ENCODE peak calls at places on chromosome 21, in nine cellular contexts. M is lower lobe of right lung, W is colonic mucosa, Y is HFF-Myc, O is osteoblast, K is epithelial cell of proximal tubule, U is body of pancreas, S is neural progenitor cell, R is A549. H is an unnamed sample.
A peak's percentile ranks its signal among the peaks of the same experiment; 100 is the strongest.

GRCh38 chr21:30842990-30843389 is 13.4 kb upstream of the KRTAP7-1 start:
- DNase-seq in S (no peak), O (no peak), M (no peak), W (no peak), K (no peak), Y (no peak), R (no peak), U (no peak), H (no peak)

GRCh38 chr21:33374080-33374873 is 28.9 kb upstream of the IFNGR2 start:
- DNase-seq in R (peak; percentile 71), U (peak; percentile 60), S (peak; percentile 35), K (no peak), W (peak; percentile 75), Y (peak; percentile 45), O (peak; percentile 65), M (no peak), H (peak; percentile 73)

GRCh38 chr21:44399151-44399954 is 45.9 kb downstream of the TRPM2 start:
- DNase-seq in O (no peak), K (no peak), M (no peak), Y (no peak), S (no peak), U (no peak), W (no peak), R (no peak), H (no peak)

GRCh38 chr21:44816761-44817505 is 929 bp downstream of the SUMO3 start:
- DNase-seq in Y (no peak), R (no peak), O (peak; percentile 58), U (no peak), K (no peak), M (no peak), W (peak; percentile 35), S (no peak), H (no peak)

GRCh38 chr21:44710756-44711326 is 531 bp downstream of the TSPEAR start:
- DNase-seq in S (peak; percentile 30), W (no peak), K (no peak), O (no peak), M (no peak), U (no peak), R (no peak), Y (no peak), H (no peak)

GRCh38 chr21:19490481-19490880 is 1086.9 kb upstream of the TMPRSS15 start:
- DNase-seq in K (no peak), W (no peak), U (no peak), R (no peak), M (no peak), Y (no peak), S (no peak), O (no peak), H (no peak)

GRCh38 chr21:46124926-46125845 is 27.3 kb downstream of the COL6A2 start:
- DNase-seq in M (peak; percentile 40), R (no peak), O (peak; percentile 87), U (peak; percentile 7), S (no peak), K (no peak), Y (no peak), W (no peak), H (peak; percentile 45)

GRCh38 chr21:44074315-44074958 is 32.8 kb upstream of the PWP2 start:
- DNase-seq in U (no peak), S (no peak), R (no peak), K (no peak), O (peak; percentile 9), W (no peak), Y (no peak), M (no peak), H (no peak)

GRCh38 chr21:16752109-16752508 is 760.7 kb upstream of the CXADR start:
- DNase-seq in M (no peak), Y (no peak), O (no peak), R (no peak), U (no peak), W (no peak), K (no peak), S (no peak), H (no peak)

GRCh38 chr21:27561116-27561515 is 594.2 kb upstream of the ADAMTS5 start:
- DNase-seq in K (no peak), M (peak; percentile 71), W (peak; percentile 17), R (no peak), O (peak; percentile 19), Y (no peak), S (no peak), U (no peak), H (no peak)

GRCh38 chr21:17780539-17780938 is 38.6 kb downstream of the C21orf91 start:
- DNase-seq in R (no peak), O (no peak), S (peak; percentile 13), W (no peak), K (no peak), M (no peak), U (no peak), Y (no peak), H (no peak)

GRCh38 chr21:37982496-37983318 is 66.5 kb upstream of the KCNJ6 start:
- DNase-seq in O (no peak), S (no peak), R (no peak), Y (no peak), M (no peak), U (no peak), K (peak; percentile 18), W (no peak), H (no peak)

GRCh38 chr21:14482165-14482564 is 64.0 kb downstream of the SAMSN1 start:
- DNase-seq in R (no peak), O (no peak), Y (no peak), S (no peak), U (no peak), M (no peak), K (no peak), W (no peak), H (no peak)

GRCh38 chr21:45228171-45228641 is 59.5 kb downstream of the POFUT2 start:
- DNase-seq in U (no peak), O (peak; percentile 97), R (peak; percentile 49), K (peak; percentile 70), S (no peak), Y (peak; percentile 88), W (no peak), M (no peak), H (peak; percentile 97)

GRCh38 chr21:38380391-38381137 is 117.7 kb downstream of the ERG start:
- DNase-seq in O (peak; percentile 79), W (no peak), M (no peak), U (no peak), Y (no peak), K (no peak), S (no peak), R (peak; percentile 4), H (peak; percentile 7)

GRCh38 chr21:44691686-44692085 is 5.3 kb upstream of the KRTAP10-12 start:
- DNase-seq in K (no peak), O (no peak), M (no peak), Y (no peak), S (no peak), U (no peak), R (no peak), W (no peak), H (no peak)

GRCh38 chr21:33864150-33864549 is 51.5 kb downstream of the ATP5PO start:
- DNase-seq in M (no peak), O (no peak), W (no peak), S (no peak), Y (no peak), U (no peak), K (no peak), R (no peak), H (no peak)

GRCh38 chr21:46057111-46057709 is 40.7 kb upstream of the COL6A2 start:
- DNase-seq in K (no peak), W (no peak), S (no peak), U (no peak), O (peak; percentile 66), M (peak; percentile 35), R (no peak), Y (no peak), H (no peak)

GRCh38 chr21:45110873-45111624 is 36.7 kb downstream of the ADARB1 start:
- DNase-seq in U (no peak), S (no peak), Y (no peak), M (no peak), W (no peak), R (no peak), O (no peak), K (no peak), H (no peak)

GRCh38 chr21:45873418-45873817 is 108.2 kb upstream of the COL6A1 start:
- DNase-seq in S (no peak), U (no peak), K (no peak), O (no peak), Y (no peak), R (no peak), W (no peak), M (no peak), H (no peak)

GRCh38 chr21:44892536-44893277 is 19.2 kb upstream of the PTTG1IP start:
- DNase-seq in M (peak; percentile 81), W (peak; percentile 69), S (peak; percentile 77), R (no peak), Y (no peak), O (peak; percentile 97), K (no peak), U (peak; percentile 65), H (peak; percentile 47)

GRCh38 chr21:34018185-34018584 is 55.2 kb upstream of the MRPS6 start:
- DNase-seq in W (no peak), S (no peak), Y (no peak), M (no peak), U (no peak), R (no peak), K (no peak), O (no peak), H (no peak)

GRCh38 chr21:31987696-31988095 is 114.9 kb downstream of the HUNK start:
- DNase-seq in S (no peak), R (no peak), M (no peak), K (no peak), U (no peak), W (peak; percentile 69), Y (no peak), O (no peak), H (no peak)
- H3K4me3 ChIP-seq in S (no peak overlapping the region), R (no peak overlapping the region), M (no peak overlapping the region), K (no peak overlapping the region), U (no peak overlapping the region), W (no peak overlapping the region), Y (no peak overlapping the region), O (no peak overlapping the region), H (no peak overlapping the region)

GRCh38 chr21:36719614-36720013 is 20.7 kb downstream of the SIM2 start:
- DNase-seq in M (no peak), O (no peak), U (peak; percentile 48), K (no peak), Y (no peak), R (no peak), S (no peak), W (peak; percentile 94), H (no peak)
- TF ChIP-seq CTCF in M (no peak), O (no peak), U (no peak), K (no peak), Y (no peak), R (no peak), S (no peak), W (no peak), H (no peak)

GRCh38 chr21:39630191-39630591 is 17.5 kb downstream of the B3GALT5 start:
- DNase-seq in R (peak; percentile 14), M (no peak), S (no peak), Y (peak; percentile 11), K (peak; percentile 64), O (peak; percentile 55), U (no peak), W (no peak), H (peak; percentile 78)
- H3K4me3 ChIP-seq in R (no peak overlapping the region), M (no peak overlapping the region), S (no peak overlapping the region), Y (peak overlapping the region; percentile 14), K (peak overlapping the region; percentile 38), O (peak overlapping the region; percentile 50), U (no peak overlapping the region), W (no peak overlapping the region), H (peak overlapping the region; percentile 6)

DNA sequence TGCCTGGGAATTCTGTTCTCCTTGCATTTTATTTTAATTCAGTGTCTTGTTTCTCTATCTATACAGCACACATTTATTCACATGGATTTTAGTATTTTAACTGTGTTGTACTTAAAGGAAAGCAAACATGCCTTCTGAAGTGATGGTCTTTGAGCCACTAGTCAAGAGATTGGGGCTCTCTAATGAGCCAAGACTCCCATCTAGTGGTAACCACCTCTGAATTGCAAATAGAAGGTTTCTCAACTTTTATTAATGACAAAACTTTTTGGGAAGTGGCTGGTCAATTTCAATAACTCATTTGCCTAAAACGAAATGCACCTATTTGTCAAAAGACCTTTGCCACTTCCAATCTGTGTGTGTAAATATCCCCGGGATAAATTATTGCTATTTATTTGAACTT is 199.6 kb downstream of the LTN1 start:
- DNase-seq in S (peak; percentile 21), W (no peak), K (no peak), R (peak; percentile 1), Y (no peak), M (no peak), O (no peak), U (no peak), H (peak; percentile 74)
- TF ChIP-seq CTCF in S (peak; percentile 42), W (no peak), K (peak; percentile 73), R (no peak), Y (peak; percentile 43), M (peak; percentile 22), O (peak; percentile 57), U (no peak), H (peak; percentile 65)